ENCODE peak calls at places on chromosomes 2 and 18, in eight cellular contexts. Z is cardiac muscle cell; S is neural crest cell; M is effector memory CD4-positive, alpha-beta T cell; Q is HTR-8/SVneo; P is left kidney; X is EH; H is Calu3. K is an unnamed sample.

GRCh38 chr2:176534798-176535479 is 265.7 kb downstream of the MTX2 start:
- DNase-seq in H (no peak), Q (no peak), Z (peak), P (peak), M (no peak), S (no peak), X (peak), K (peak)

GRCh38 chr2:218873359-218874194 is 7.1 kb upstream of the WNT10A start:
- DNase-seq in S (no peak), M (no peak), Z (no peak), H (no peak), X (no peak), P (peak), Q (no peak), K (no peak)

GRCh38 chr18:26566874-26567273 is 18.5 kb upstream of the KCTD1 start:
- DNase-seq in S (no peak), H (no peak), X (no peak), M (no peak), Z (no peak), Q (no peak), P (no peak), K (no peak)

GRCh38 chr18:56650944-56651770 is at the start of gene WDR7:
- DNase-seq in X (peak), Z (peak), S (peak), Q (peak), P (peak), M (peak), H (peak), K (peak)

GRCh38 chr2:159807183-159808037 is 9.4 kb upstream of the CD302 start:
- DNase-seq in S (peak), Z (peak), X (peak), P (peak), H (peak), Q (peak), M (no peak), K (peak)

GRCh38 chr18:45266023-45266422 is 349.3 kb upstream of the SLC14A2 start:
- DNase-seq in Q (no peak), S (no peak), H (no peak), Z (no peak), P (no peak), X (no peak), M (no peak), K (no peak)

GRCh38 chr18:44696892-44697291 is 16.2 kb downstream of the SETBP1 start:
- DNase-seq in H (peak), S (no peak), M (no peak), Z (peak), P (peak), X (no peak), Q (no peak), K (no peak)

GRCh38 chr2:207163815-207164747 is 1.7 kb downstream of the KLF7 start:
- DNase-seq in P (peak), Z (peak), S (no peak), X (peak), M (no peak), H (peak), Q (no peak), K (no peak)

GRCh38 chr2:9770308-9771100 is 72.8 kb upstream of the TAF1B start:
- DNase-seq in P (peak), S (peak), X (peak), H (peak), Z (peak), Q (peak), M (peak), K (peak)

GRCh38 chr2:158011055-158011771 is 90.5 kb upstream of the UPP2 start:
- DNase-seq in X (no peak), Q (no peak), H (peak), P (no peak), S (no peak), M (no peak), Z (no peak), K (no peak)

GRCh38 chr2:38742797-38743559 is 8.2 kb downstream of the SRSF7 start:
- DNase-seq in S (no peak), Q (no peak), M (no peak), P (no peak), H (no peak), Z (no peak), X (no peak), K (no peak)

GRCh38 chr2:168993538-168993937 is 37.6 kb downstream of the ABCB11 start:
- DNase-seq in X (no peak), P (no peak), Q (no peak), M (no peak), Z (no peak), S (no peak), H (no peak), K (no peak)

GRCh38 chr18:59357928-59358327 is 1.1 kb downstream of the LMAN1 start:
- DNase-seq in Z (peak), X (peak), Q (peak), M (no peak), H (no peak), P (peak), S (no peak), K (peak)

GRCh38 chr2:73418343-73418742 is 32.7 kb downstream of the ALMS1 start:
- DNase-seq in M (no peak), H (no peak), P (peak), S (no peak), X (peak), Q (no peak), Z (peak), K (no peak)

GRCh38 chr2:236612737-236613136 is 43.1 kb downstream of the ACKR3 start:
- DNase-seq in Q (no peak), M (no peak), X (no peak), H (no peak), Z (no peak), S (no peak), P (no peak), K (no peak)

GRCh38 chr2:199992296-199992695 is 36.9 kb downstream of the MAIP1 start:
- DNase-seq in X (peak), Q (no peak), S (no peak), Z (no peak), M (no peak), H (no peak), P (no peak), K (no peak)

GRCh38 chr2:105861198-105861597 is 116.5 kb downstream of the NCK2 start:
- DNase-seq in Z (no peak), P (no peak), Q (no peak), H (no peak), X (no peak), S (no peak), M (peak), K (no peak)

GRCh38 chr2:113217455-113218282 is 43.9 kb downstream of the PSD4 start:
- DNase-seq in H (peak), M (no peak), Z (no peak), Q (no peak), X (no peak), P (peak), S (no peak), K (no peak)

GRCh38 chr2:41610501-41611242 is 437.1 kb upstream of the PKDCC start:
- DNase-seq in X (peak), Z (peak), H (no peak), Q (no peak), S (no peak), P (no peak), M (no peak), K (no peak)

GRCh38 chr2:133884739-133885381 is 316.6 kb upstream of the NCKAP5 start:
- DNase-seq in Q (no peak), S (no peak), Z (peak), P (peak), H (no peak), X (peak), M (no peak), K (no peak)

GRCh38 chr2:39697480-39697879 is 31.8 kb downstream of the TMEM178A start:
- DNase-seq in H (no peak), Z (no peak), X (no peak), M (no peak), Q (no peak), P (no peak), S (no peak), K (no peak)

GRCh38 chr2:23250371-23250770 is 134.6 kb upstream of the KLHL29 start:
- DNase-seq in M (no peak), P (no peak), H (no peak), Q (no peak), Z (no peak), S (no peak), X (no peak), K (no peak)

GRCh38 chr2:119208791-119209203 is 14.8 kb upstream of the STEAP3 start:
- DNase-seq in Z (no peak), M (no peak), P (no peak), S (no peak), H (peak), Q (no peak), X (no peak), K (peak)

GRCh38 chr2:125696573-125696972 is 959.4 kb upstream of the GYPC start:
- DNase-seq in S (no peak), Q (no peak), M (no peak), X (no peak), P (no peak), Z (no peak), H (no peak), K (no peak)

GRCh38 chr2:217740178-217740577 is 262.6 kb downstream of the TNS1 start:
- DNase-seq in P (no peak), M (no peak), Z (no peak), X (peak), Q (no peak), H (no peak), S (no peak), K (no peak)

GRCh38 chr2:187567126-187567525 is 12.9 kb upstream of the TFPI start:
- DNase-seq in M (no peak), H (no peak), S (no peak), Z (peak), P (no peak), Q (no peak), X (peak), K (no peak)

GRCh38 chr2:165193178-165193777 is 10.6 kb downstream of the SCN3A start:
- DNase-seq in S (no peak), X (no peak), M (no peak), Z (no peak), Q (no peak), H (no peak), P (no peak), K (no peak)

GRCh38 chr2:85269959-85270358 is 57.8 kb downstream of the TGOLN2 start:
- DNase-seq in S (no peak), H (no peak), P (no peak), M (no peak), Q (no peak), Z (peak), X (no peak), K (no peak)

GRCh38 chr2:128309341-128310093 is 9.2 kb downstream of the HS6ST1 start:
- DNase-seq in Q (no peak), Z (no peak), M (no peak), X (no peak), P (peak), H (no peak), S (no peak), K (peak)

GRCh38 chr18:8177330-8178016 is 431.8 kb upstream of the RAB12 start:
- DNase-seq in Q (no peak), P (peak), S (no peak), X (peak), H (peak), M (no peak), Z (peak), K (peak)